ENCODE peak calls at places on chromosomes 13 and 19, in ten cellular contexts. L is CD4-positive, alpha-beta memory T cell; F is right lobe of liver; G is suprapubic skin; X is neural progenitor cell; D is HepG2; J is heart left ventricle; T is thoracic aorta; K is fibroblast of lung; I is CD8-positive, alpha-beta T cell. H is an unnamed sample. For H3K27me3 and H3K4me1, the result is how much of the 10 kb centered on the place peaks cover.

GRCh38 chr13:38697628-38698333 is 10.9 kb downstream of the FREM2 start:
- DNase-seq in L (no peak), F (no peak), G (no peak), X (peak), D (no peak), J (no peak), T (no peak), K (no peak), I (no peak), H (no peak)

GRCh38 chr19:13055213-13056051 is 47.2 kb downstream of the LYL1 start:
- DNase-seq in L (no peak), F (no peak), G (peak), X (peak), D (no peak), J (peak), T (peak), K (peak), I (no peak), H (no peak)

GRCh38 chr13:58960909-58961308 is 1202.8 kb downstream of the DIAPH3 start:
- DNase-seq in L (no peak), F (no peak), G (no peak), X (peak), D (peak), J (no peak), T (no peak), K (peak), I (no peak), H (no peak)

GRCh38 chr13:27007166-27007565 is 164.4 kb downstream of the USP12 start:
- DNase-seq in L (no peak), F (no peak), G (no peak), X (peak), D (no peak), J (no peak), T (no peak), K (no peak), I (no peak), H (no peak)

GRCh38 chr13:79508224-79508961 is 27.4 kb downstream of the NDFIP2 start:
- DNase-seq in L (no peak), F (no peak), G (no peak), X (no peak), D (no peak), J (no peak), T (no peak), K (no peak), I (no peak), H (no peak)

GRCh38 chr13:28530729-28531194 is 35.8 kb upstream of the FLT1 start:
- DNase-seq in L (no peak), F (no peak), G (no peak), X (no peak), D (no peak), J (no peak), T (no peak), K (peak), I (no peak), H (no peak)

GRCh38 chr13:101942038-101942437 is 459.8 kb downstream of the FGF14 start:
- DNase-seq in L (no peak), F (no peak), G (no peak), X (peak), D (peak), J (peak), T (no peak), K (peak), I (no peak), H (no peak)

GRCh38 chr13:51549050-51549449 is 35.2 kb upstream of the WDFY2 start:
- DNase-seq in L (no peak), F (no peak), G (no peak), X (no peak), D (peak), J (no peak), T (no peak), K (no peak), I (no peak), H (no peak)

GRCh38 chr19:19642506-19643157 is 825 bp downstream of the GMIP start:
- DNase-seq in L (peak), F (no peak), G (peak), X (peak), D (no peak), J (no peak), T (no peak), K (no peak), I (peak), H (no peak)

GRCh38 chr13:51235756-51236564 is 13.8 kb downstream of the FAM124A start:
- DNase-seq in L (no peak), F (no peak), G (no peak), X (no peak), D (no peak), J (no peak), T (no peak), K (no peak), I (no peak), H (no peak)

GRCh38 chr19:50821622-50822021 is 2.0 kb downstream of the KLK1 start:
- DNase-seq in L (no peak), F (no peak), G (no peak), X (no peak), D (no peak), J (no peak), T (no peak), K (no peak), I (no peak), H (no peak)

GRCh38 chr19:50822661-50823208 is 852 bp downstream of the KLK1 start:
- DNase-seq in L (no peak), F (no peak), G (no peak), X (no peak), D (no peak), J (no peak), T (no peak), K (no peak), I (no peak), H (no peak)

GRCh38 chr19:50820086-50820485 is 3.5 kb downstream of the KLK1 start:
- DNase-seq in L (no peak), F (no peak), G (no peak), X (no peak), D (no peak), J (no peak), T (no peak), K (no peak), I (no peak), H (no peak)

GRCh38 chr19:50820549-50821247 is 2.9 kb downstream of the KLK1 start:
- DNase-seq in L (no peak), F (no peak), G (no peak), X (no peak), D (no peak), J (no peak), T (no peak), K (no peak), I (no peak), H (no peak)

DNA sequence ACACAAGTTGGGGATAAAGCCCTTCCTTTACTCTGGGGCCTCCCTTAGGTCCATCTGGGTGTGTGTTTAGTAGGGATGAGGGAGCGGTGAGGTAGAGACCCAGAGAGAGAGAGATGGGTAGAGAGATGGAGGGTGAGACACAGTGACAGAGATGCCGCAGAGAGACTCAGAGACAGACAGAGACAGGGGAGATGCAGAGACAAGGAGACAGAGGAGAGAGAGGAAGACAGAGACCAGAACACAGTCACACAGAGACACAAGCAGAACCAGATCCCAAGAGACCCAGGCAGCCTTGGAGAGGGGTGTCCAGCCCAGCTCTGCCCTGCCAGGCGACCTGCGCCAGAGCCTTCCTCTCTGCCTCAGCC is 2.4 kb downstream of the KLK1 start:
- DNase-seq in L (no peak), F (no peak), G (no peak), X (no peak), D (no peak), J (no peak), T (no peak), K (no peak), I (no peak), H (no peak)
- H3K27me3 ChIP-seq in L (under half), F (under half), G (half or more), X (half or more), D (under half), J (under half), T (under half), K (under half), I (under half), H (under half)

GRCh38 chr19:39205449-39205764 is 1.3 kb upstream of the SYCN start:
- DNase-seq in L (no peak), F (no peak), G (no peak), X (no peak), D (no peak), J (no peak), T (no peak), K (no peak), I (no peak), H (no peak)
- H3K4me3 ChIP-seq in L (no peak), F (no peak), G (no peak), X (no peak), D (no peak), J (no peak), T (no peak), K (no peak), I (no peak), H (no peak)

GRCh38 chr19:41863209-41863931 is 3.3 kb downstream of the RPS19 start:
- DNase-seq in L (no peak), F (no peak), G (no peak), X (no peak), D (no peak), J (no peak), T (no peak), K (no peak), I (no peak), H (no peak)
- H3K4me1 ChIP-seq in L (half or more), F (under half), G (half or more), X (under half), D (half or more), J (under half), T (under half), K (under half), I (half or more), H (half or more)

GRCh38 chr19:48496959-48497727 is 14.5 kb downstream of the LMTK3 start:
- DNase-seq in L (no peak), F (no peak), G (no peak), X (no peak), D (peak), J (no peak), T (no peak), K (no peak), I (no peak), H (no peak)

GRCh38 chr19:48498922-48499321 is 12.7 kb downstream of the LMTK3 start:
- DNase-seq in L (no peak), F (no peak), G (no peak), X (no peak), D (no peak), J (no peak), T (no peak), K (no peak), I (no peak), H (no peak)

GRCh38 chr19:48499352-48500090 is 12.1 kb downstream of the LMTK3 start:
- DNase-seq in L (no peak), F (no peak), G (no peak), X (no peak), D (no peak), J (no peak), T (no peak), K (no peak), I (no peak), H (no peak)

GRCh38 chr19:48497728-48498575 is 13.7 kb downstream of the LMTK3 start:
- DNase-seq in L (no peak), F (no peak), G (no peak), X (no peak), D (no peak), J (no peak), T (no peak), K (no peak), I (no peak), H (no peak)

GRCh38 chr19:48498576-48498879 is 13.1 kb downstream of the LMTK3 start:
- DNase-seq in L (no peak), F (no peak), G (no peak), X (no peak), D (no peak), J (no peak), T (no peak), K (no peak), I (no peak), H (no peak)
- H3K27me3 ChIP-seq in L (under half), F (under half), G (under half), X (under half), D (under half), J (under half), T (under half), K (under half), I (under half), H (under half)

GRCh38 chr19:41563847-41564514 is 12.0 kb upstream of the CEACAM21 start:
- DNase-seq in L (peak), F (no peak), G (no peak), X (peak), D (no peak), J (no peak), T (no peak), K (no peak), I (peak), H (peak)

GRCh38 chr19:41570179-41570578 is 5.8 kb upstream of the CEACAM21 start:
- DNase-seq in L (no peak), F (no peak), G (no peak), X (no peak), D (no peak), J (no peak), T (no peak), K (no peak), I (no peak), H (no peak)

GRCh38 chr19:41569481-41570150 is 6.3 kb upstream of the CEACAM21 start:
- DNase-seq in L (no peak), F (no peak), G (no peak), X (no peak), D (no peak), J (no peak), T (no peak), K (no peak), I (no peak), H (no peak)

GRCh38 chr19:41565384-41565730 is 10.6 kb upstream of the CEACAM21 start:
- DNase-seq in L (no peak), F (no peak), G (no peak), X (no peak), D (no peak), J (no peak), T (no peak), K (no peak), I (no peak), H (peak)

DNA sequence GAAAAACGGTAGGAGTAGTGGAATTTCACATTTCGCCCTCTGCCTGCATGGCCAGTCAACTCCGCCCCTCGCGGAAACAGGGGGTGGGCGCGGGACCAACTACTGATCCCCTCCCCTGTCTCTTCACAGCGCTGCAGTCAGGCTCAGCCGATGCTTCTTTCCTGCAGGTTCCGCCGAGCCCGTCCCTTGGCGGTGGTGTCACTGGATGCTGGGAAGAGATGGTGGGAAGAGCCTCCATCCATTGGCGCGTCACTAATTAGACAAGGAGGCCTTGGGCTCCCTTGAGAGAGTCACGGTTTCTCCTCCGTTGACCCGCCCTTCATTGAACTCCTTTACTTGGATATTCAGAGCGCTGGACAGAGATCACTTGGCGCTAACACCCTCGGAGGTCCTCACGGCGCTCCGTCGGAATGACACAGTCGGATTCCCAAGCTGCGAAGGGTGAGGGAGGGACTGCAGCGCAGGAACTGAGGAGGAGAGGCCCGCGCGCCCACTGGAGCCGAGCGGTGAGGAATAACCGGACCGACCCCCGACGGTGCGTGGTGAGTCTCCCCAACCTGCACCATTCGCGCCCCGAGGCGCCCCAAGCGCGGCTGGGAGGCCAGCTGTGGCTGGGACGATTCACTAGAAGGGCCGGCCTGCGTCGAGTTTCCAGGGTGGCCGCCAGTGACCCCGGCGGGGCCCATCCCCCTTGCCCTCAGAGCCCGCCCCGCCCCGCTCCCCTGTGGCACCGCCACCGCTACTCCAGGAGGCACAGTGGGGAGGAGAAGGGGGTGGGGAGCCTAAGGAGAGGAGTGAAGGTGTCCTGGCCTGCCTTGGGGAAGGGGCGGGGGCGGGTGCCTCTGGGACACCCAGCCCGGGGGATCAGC is 11.2 kb upstream of the CEACAM21 start:
- DNase-seq in L (no peak), F (no peak), G (no peak), X (peak), D (no peak), J (no peak), T (no peak), K (no peak), I (no peak), H (no peak)
- H3K4me3 ChIP-seq in L (no peak), F (no peak), G (peak), X (peak), D (peak), J (peak), T (peak), K (no peak), I (peak), H (peak)

DNA sequence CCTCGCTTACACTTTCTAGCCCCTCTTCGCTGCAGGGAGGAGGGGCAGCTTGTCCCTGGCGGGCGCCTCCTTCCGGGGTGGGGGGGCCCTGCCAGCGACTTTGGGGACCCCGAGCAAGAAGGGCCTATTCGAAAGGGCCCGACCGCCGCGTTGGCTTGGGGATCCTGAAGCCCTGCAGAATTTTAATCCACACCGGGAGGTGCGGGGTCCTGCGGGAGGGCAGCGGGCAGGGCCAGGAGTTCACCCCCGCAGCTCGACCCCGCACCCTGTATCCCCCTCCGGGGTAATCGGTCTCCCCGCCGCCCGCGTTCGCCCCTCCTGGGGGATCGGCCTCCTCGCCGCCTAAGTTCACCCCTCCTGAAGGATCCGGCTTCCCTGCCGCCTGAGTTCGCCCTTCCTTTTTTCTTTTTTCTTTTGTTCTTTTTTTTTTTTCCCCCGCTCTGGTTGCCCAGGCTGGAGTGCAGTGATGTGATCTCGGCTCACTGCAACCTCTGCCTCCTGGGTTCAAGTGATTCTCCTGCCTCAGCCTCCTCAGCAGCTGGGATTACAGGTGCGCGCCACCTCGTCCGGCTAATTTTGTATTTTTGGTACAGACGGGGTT is 688 bp downstream of the MOB3A start:
- DNase-seq in L (no peak), F (no peak), G (no peak), X (peak), D (no peak), J (peak), T (no peak), K (no peak), I (peak), H (no peak)
- H3K4me1 ChIP-seq in L (under half), F (under half), G (half or more), X (under half), D (under half), J (under half), T (half or more), K (under half), I (half or more), H (under half)

H was measured in naive thymus-derived CD4-positive, alpha-beta T cell.